ENCODE peak calls at places on chromosomes 5 and 9, in five cellular contexts. One of them, this sample, is unnamed.

GRCh38 chr5:126628102-126628501 is 27.4 kb downstream of the PHAX start:
- DNase-seq in aorta: no peak
- DNase-seq in activated T-helper 2 cell treated with anti-CD3 and anti-CD28 coated beads, Interferon-gamma antibody, Interleukin-2, Interleukin-4, amounts not matched to agents 10 μg/mL and 5 μg/mL and 100 μg/mL, durations not matched to agents 14 hours and 24 hours and 36 hours: no peak
- DNase-seq in T-helper 17 cell: no peak
- DNase-seq in Calu3: no peak
- DNase-seq in this sample: no peak

GRCh38 chr9:91143162-91143561 is 218.6 kb downstream of the AUH start:
- DNase-seq in T-helper 17 cell: no peak
- DNase-seq in aorta: no peak
- DNase-seq in activated T-helper 2 cell treated with anti-CD3 and anti-CD28 coated beads, Interferon-gamma antibody, Interleukin-2, Interleukin-4, amounts not matched to agents 10 μg/mL and 5 μg/mL and 100 μg/mL, durations not matched to agents 14 hours and 24 hours and 36 hours: no peak
- DNase-seq in Calu3: no peak
- DNase-seq in this sample: no peak

GRCh38 chr9:36306481-36307306 is 48.4 kb upstream of the GNE start:
- DNase-seq in activated T-helper 2 cell treated with anti-CD3 and anti-CD28 coated beads, Interferon-gamma antibody, Interleukin-2, Interleukin-4, amounts not matched to agents 10 μg/mL and 5 μg/mL and 100 μg/mL, durations not matched to agents 14 hours and 24 hours and 36 hours: no peak
- DNase-seq in aorta: no peak
- DNase-seq in Calu3: no peak
- DNase-seq in T-helper 17 cell: no peak
- DNase-seq in this sample: no peak

GRCh38 chr5:134555889-134556311 is 30.4 kb downstream of the JADE2 start:
- DNase-seq in activated T-helper 2 cell treated with anti-CD3 and anti-CD28 coated beads, Interferon-gamma antibody, Interleukin-2, Interleukin-4, amounts not matched to agents 10 μg/mL and 5 μg/mL and 100 μg/mL, durations not matched to agents 14 hours and 24 hours and 36 hours: peak
- DNase-seq in aorta: peak
- DNase-seq in Calu3: peak
- DNase-seq in T-helper 17 cell: peak
- DNase-seq in this sample: peak

GRCh38 chr5:151523335-151523734 is 67.8 kb downstream of the FAT2 start:
- DNase-seq in activated T-helper 2 cell treated with anti-CD3 and anti-CD28 coated beads, Interferon-gamma antibody, Interleukin-2, Interleukin-4, amounts not matched to agents 10 μg/mL and 5 μg/mL and 100 μg/mL, durations not matched to agents 14 hours and 24 hours and 36 hours: peak
- DNase-seq in aorta: no peak
- DNase-seq in T-helper 17 cell: no peak
- DNase-seq in Calu3: peak
- DNase-seq in this sample: no peak

GRCh38 chr5:34043099-34043876 is at the start of gene C1QTNF3:
- DNase-seq in Calu3: no peak
- DNase-seq in activated T-helper 2 cell treated with anti-CD3 and anti-CD28 coated beads, Interferon-gamma antibody, Interleukin-2, Interleukin-4, amounts not matched to agents 10 μg/mL and 5 μg/mL and 100 μg/mL, durations not matched to agents 14 hours and 24 hours and 36 hours: no peak
- DNase-seq in T-helper 17 cell: no peak
- DNase-seq in aorta: peak
- DNase-seq in this sample: no peak

GRCh38 chr5:136382791-136383190 is 17.4 kb upstream of the TRPC7 start:
- DNase-seq in aorta: no peak
- DNase-seq in T-helper 17 cell: no peak
- DNase-seq in activated T-helper 2 cell treated with anti-CD3 and anti-CD28 coated beads, Interferon-gamma antibody, Interleukin-2, Interleukin-4, amounts not matched to agents 10 μg/mL and 5 μg/mL and 100 μg/mL, durations not matched to agents 14 hours and 24 hours and 36 hours: no peak
- DNase-seq in Calu3: no peak
- DNase-seq in this sample: no peak

GRCh38 chr5:142053434-142054253 is 40.8 kb upstream of the GNPDA1 start:
- DNase-seq in aorta: no peak
- DNase-seq in Calu3: no peak
- DNase-seq in T-helper 17 cell: no peak
- DNase-seq in activated T-helper 2 cell treated with anti-CD3 and anti-CD28 coated beads, Interferon-gamma antibody, Interleukin-2, Interleukin-4, amounts not matched to agents 10 μg/mL and 5 μg/mL and 100 μg/mL, durations not matched to agents 14 hours and 24 hours and 36 hours: no peak
- DNase-seq in this sample: peak

GRCh38 chr5:174532453-174533126 is 191.8 kb upstream of the MSX2 start:
- DNase-seq in aorta: peak
- DNase-seq in Calu3: peak
- DNase-seq in activated T-helper 2 cell treated with anti-CD3 and anti-CD28 coated beads, Interferon-gamma antibody, Interleukin-2, Interleukin-4, amounts not matched to agents 10 μg/mL and 5 μg/mL and 100 μg/mL, durations not matched to agents 14 hours and 24 hours and 36 hours: no peak
- DNase-seq in T-helper 17 cell: no peak
- DNase-seq in this sample: peak

GRCh38 chr5:100790170-100790665 is 112.9 kb downstream of the ST8SIA4 start:
- DNase-seq in activated T-helper 2 cell treated with anti-CD3 and anti-CD28 coated beads, Interferon-gamma antibody, Interleukin-2, Interleukin-4, amounts not matched to agents 10 μg/mL and 5 μg/mL and 100 μg/mL, durations not matched to agents 14 hours and 24 hours and 36 hours: no peak
- DNase-seq in T-helper 17 cell: no peak
- DNase-seq in Calu3: peak
- DNase-seq in aorta: no peak
- DNase-seq in this sample: no peak

GRCh38 chr9:72271617-72272478 is 93.2 kb downstream of the ZFAND5 start:
- DNase-seq in T-helper 17 cell: peak
- DNase-seq in activated T-helper 2 cell treated with anti-CD3 and anti-CD28 coated beads, Interferon-gamma antibody, Interleukin-2, Interleukin-4, amounts not matched to agents 10 μg/mL and 5 μg/mL and 100 μg/mL, durations not matched to agents 14 hours and 24 hours and 36 hours: no peak
- DNase-seq in Calu3: peak
- DNase-seq in aorta: no peak
- DNase-seq in this sample: no peak

GRCh38 chr5:52924458-52924857 is 64.7 kb upstream of the ITGA2 start:
- DNase-seq in Calu3: no peak
- DNase-seq in T-helper 17 cell: no peak
- DNase-seq in aorta: no peak
- DNase-seq in activated T-helper 2 cell treated with anti-CD3 and anti-CD28 coated beads, Interferon-gamma antibody, Interleukin-2, Interleukin-4, amounts not matched to agents 10 μg/mL and 5 μg/mL and 100 μg/mL, durations not matched to agents 14 hours and 24 hours and 36 hours: no peak
- DNase-seq in this sample: no peak

This sample was measured in CD14-positive monocyte.